ENCODE peak calls at places on chromosomes 6 and 20, in nine cellular contexts. One of them, this sample, is unnamed.

GRCh38 chr20:19347943-19348456 is 135.6 kb downstream of the SLC24A3 start:
- DNase-seq in transverse colon: no peak
- DNase-seq in CD8-positive, alpha-beta T cell: no peak
- DNase-seq in effector memory CD4-positive, alpha-beta T cell: no peak
- DNase-seq in aorta: no peak
- DNase-seq in HCT116: no peak
- DNase-seq in lung: no peak
- DNase-seq in spleen: no peak
- DNase-seq in Karpas-422: no peak
- DNase-seq in this sample: no peak

GRCh38 chr6:14665827-14666724 is 548.5 kb downstream of the CD83 start:
- DNase-seq in transverse colon: peak; percentile 15
- DNase-seq in CD8-positive, alpha-beta T cell: no peak
- DNase-seq in effector memory CD4-positive, alpha-beta T cell: no peak
- DNase-seq in aorta: peak; percentile 71
- DNase-seq in HCT116: no peak
- DNase-seq in lung: no peak
- DNase-seq in spleen: no peak
- DNase-seq in Karpas-422: no peak
- DNase-seq in this sample: no peak

GRCh38 chr6:35955071-35955470 is 34.2 kb upstream of the SRPK1 start:
- DNase-seq in transverse colon: no peak
- DNase-seq in CD8-positive, alpha-beta T cell: no peak
- DNase-seq in effector memory CD4-positive, alpha-beta T cell: no peak
- DNase-seq in aorta: no peak
- DNase-seq in HCT116: no peak
- DNase-seq in lung: no peak
- DNase-seq in spleen: no peak
- DNase-seq in Karpas-422: no peak
- DNase-seq in this sample: no peak

GRCh38 chr20:15171016-15171415 is 833.6 kb upstream of the FLRT3 start:
- DNase-seq in transverse colon: no peak
- DNase-seq in CD8-positive, alpha-beta T cell: no peak
- DNase-seq in effector memory CD4-positive, alpha-beta T cell: no peak
- DNase-seq in aorta: no peak
- DNase-seq in HCT116: no peak
- DNase-seq in lung: no peak
- DNase-seq in spleen: no peak
- DNase-seq in Karpas-422: no peak
- DNase-seq in this sample: no peak

GRCh38 chr20:48821261-48821910 is 6.4 kb downstream of the PREX1 start:
- DNase-seq in transverse colon: no peak
- DNase-seq in CD8-positive, alpha-beta T cell: no peak
- DNase-seq in effector memory CD4-positive, alpha-beta T cell: no peak
- DNase-seq in aorta: no peak
- DNase-seq in HCT116: no peak
- DNase-seq in lung: no peak
- DNase-seq in spleen: peak; percentile 59
- DNase-seq in Karpas-422: no peak
- DNase-seq in this sample: no peak

GRCh38 chr20:34129518-34130162 is 17.6 kb upstream of the EIF2S2 start:
- DNase-seq in transverse colon: peak; percentile 52
- DNase-seq in CD8-positive, alpha-beta T cell: no peak
- DNase-seq in effector memory CD4-positive, alpha-beta T cell: peak; percentile 41
- DNase-seq in aorta: peak; percentile 61
- DNase-seq in HCT116: peak; percentile 75
- DNase-seq in lung: peak; percentile 54
- DNase-seq in spleen: peak; percentile 79
- DNase-seq in Karpas-422: peak; percentile 91
- DNase-seq in this sample: peak; percentile 67

GRCh38 chr6:35602133-35602946 is 86.4 kb downstream of the FKBP5 start:
- DNase-seq in transverse colon: no peak
- DNase-seq in CD8-positive, alpha-beta T cell: no peak
- DNase-seq in effector memory CD4-positive, alpha-beta T cell: no peak
- DNase-seq in aorta: no peak
- DNase-seq in HCT116: no peak
- DNase-seq in lung: no peak
- DNase-seq in spleen: peak; percentile 41
- DNase-seq in Karpas-422: no peak
- DNase-seq in this sample: no peak

GRCh38 chr20:58251979-58252591 is 23.6 kb upstream of the ANKRD60 start:
- DNase-seq in transverse colon: no peak
- DNase-seq in CD8-positive, alpha-beta T cell: no peak
- DNase-seq in effector memory CD4-positive, alpha-beta T cell: no peak
- DNase-seq in aorta: no peak
- DNase-seq in HCT116: peak; percentile 80
- DNase-seq in lung: no peak
- DNase-seq in spleen: no peak
- DNase-seq in Karpas-422: no peak
- DNase-seq in this sample: no peak

GRCh38 chr6:167996424-167997199 is 859 bp upstream of the KIF25 start:
- DNase-seq in transverse colon: no peak
- DNase-seq in CD8-positive, alpha-beta T cell: no peak
- DNase-seq in effector memory CD4-positive, alpha-beta T cell: no peak
- DNase-seq in aorta: no peak
- DNase-seq in HCT116: no peak
- DNase-seq in lung: peak; percentile 26
- DNase-seq in spleen: no peak
- DNase-seq in Karpas-422: no peak
- DNase-seq in this sample: no peak

GRCh38 chr6:35360349-35361138 is 18.2 kb downstream of the PPARD start:
- DNase-seq in transverse colon: no peak
- DNase-seq in CD8-positive, alpha-beta T cell: no peak
- DNase-seq in effector memory CD4-positive, alpha-beta T cell: no peak
- DNase-seq in aorta: peak; percentile 71
- DNase-seq in HCT116: no peak
- DNase-seq in lung: peak; percentile 74
- DNase-seq in spleen: no peak
- DNase-seq in Karpas-422: peak; percentile 36
- DNase-seq in this sample: no peak

GRCh38 chr6:45727824-45728449 is 287.7 kb downstream of the CLIC5 start:
- DNase-seq in transverse colon: no peak
- DNase-seq in CD8-positive, alpha-beta T cell: no peak
- DNase-seq in effector memory CD4-positive, alpha-beta T cell: no peak
- DNase-seq in aorta: no peak
- DNase-seq in HCT116: no peak
- DNase-seq in lung: no peak
- DNase-seq in spleen: no peak
- DNase-seq in Karpas-422: no peak
- DNase-seq in this sample: no peak

GRCh38 chr6:41614713-41615112 is 23.6 kb upstream of the MDFI start:
- DNase-seq in transverse colon: no peak
- DNase-seq in CD8-positive, alpha-beta T cell: no peak
- DNase-seq in effector memory CD4-positive, alpha-beta T cell: no peak
- DNase-seq in aorta: no peak
- DNase-seq in HCT116: no peak
- DNase-seq in lung: no peak
- DNase-seq in spleen: no peak
- DNase-seq in Karpas-422: no peak
- DNase-seq in this sample: no peak

GRCh38 chr6:31055401-31055800 is 45.1 kb downstream of the MUC22 start:
- DNase-seq in transverse colon: no peak
- DNase-seq in CD8-positive, alpha-beta T cell: no peak
- DNase-seq in effector memory CD4-positive, alpha-beta T cell: no peak
- DNase-seq in aorta: no peak
- DNase-seq in HCT116: no peak
- DNase-seq in lung: no peak
- DNase-seq in spleen: no peak
- DNase-seq in Karpas-422: no peak
- DNase-seq in this sample: no peak

GRCh38 chr20:58884966-58885365 is 32.5 kb downstream of the GNAS start:
- DNase-seq in transverse colon: no peak
- DNase-seq in CD8-positive, alpha-beta T cell: no peak
- DNase-seq in effector memory CD4-positive, alpha-beta T cell: no peak
- DNase-seq in aorta: no peak
- DNase-seq in HCT116: no peak
- DNase-seq in lung: no peak
- DNase-seq in spleen: no peak
- DNase-seq in Karpas-422: no peak
- DNase-seq in this sample: no peak

GRCh38 chr6:109478848-109479624 is 4.0 kb downstream of the ZBTB24 start:
- DNase-seq in transverse colon: no peak
- DNase-seq in CD8-positive, alpha-beta T cell: no peak
- DNase-seq in effector memory CD4-positive, alpha-beta T cell: no peak
- DNase-seq in aorta: no peak
- DNase-seq in HCT116: no peak
- DNase-seq in lung: no peak
- DNase-seq in spleen: no peak
- DNase-seq in Karpas-422: no peak
- DNase-seq in this sample: no peak

DNA sequence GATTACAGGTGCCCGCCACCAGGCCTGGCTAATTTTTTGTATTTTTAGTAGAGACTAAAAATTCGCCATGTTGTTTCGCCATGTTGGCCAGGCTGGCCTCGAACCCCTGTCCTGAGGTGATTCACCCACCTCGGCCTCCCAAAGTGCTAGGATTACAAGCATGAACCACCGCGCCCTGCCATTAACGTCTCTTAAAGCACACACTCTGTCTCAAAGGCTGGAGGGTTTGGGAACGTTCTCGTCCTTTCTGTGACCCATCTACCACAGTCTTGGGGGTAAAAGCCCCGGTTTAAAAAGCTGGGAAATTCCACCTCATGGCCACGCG is 57.8 kb upstream of the ARID1B start:
- DNase-seq in transverse colon: peak; percentile 46
- DNase-seq in CD8-positive, alpha-beta T cell: no peak
- DNase-seq in effector memory CD4-positive, alpha-beta T cell: no peak
- DNase-seq in aorta: no peak
- DNase-seq in HCT116: no peak
- DNase-seq in lung: no peak
- DNase-seq in spleen: no peak
- DNase-seq in Karpas-422: no peak
- DNase-seq in this sample: no peak
- H3K4me3 ChIP-seq in transverse colon: peak overlapping the region; percentile 32
- H3K4me3 ChIP-seq in CD8-positive, alpha-beta T cell: peak overlapping the region; percentile 57
- H3K4me3 ChIP-seq in effector memory CD4-positive, alpha-beta T cell: peak overlapping the region; percentile 69
- H3K4me3 ChIP-seq in aorta: no peak overlapping the region
- H3K4me3 ChIP-seq in HCT116: peak overlapping the region; percentile 29
- H3K4me3 ChIP-seq in lung: no peak overlapping the region
- H3K4me3 ChIP-seq in spleen: peak overlapping the region; percentile 29
- H3K4me3 ChIP-seq in Karpas-422: peak overlapping the region; percentile 60
- H3K4me3 ChIP-seq in this sample: peak overlapping the region; percentile 76

GRCh38 chr6:98041072-98041471 is 758.1 kb upstream of the MMS22L start:
- DNase-seq in transverse colon: no peak
- DNase-seq in CD8-positive, alpha-beta T cell: no peak
- DNase-seq in effector memory CD4-positive, alpha-beta T cell: no peak
- DNase-seq in aorta: no peak
- DNase-seq in HCT116: no peak
- DNase-seq in lung: no peak
- DNase-seq in spleen: no peak
- DNase-seq in Karpas-422: no peak
- DNase-seq in this sample: no peak

GRCh38 chr6:98037571-98037970 is 754.6 kb upstream of the MMS22L start:
- DNase-seq in transverse colon: no peak
- DNase-seq in CD8-positive, alpha-beta T cell: no peak
- DNase-seq in effector memory CD4-positive, alpha-beta T cell: no peak
- DNase-seq in aorta: no peak
- DNase-seq in HCT116: no peak
- DNase-seq in lung: no peak
- DNase-seq in spleen: no peak
- DNase-seq in Karpas-422: no peak
- DNase-seq in this sample: no peak

GRCh38 chr6:98039876-98040605 is 757.0 kb upstream of the MMS22L start:
- DNase-seq in transverse colon: no peak
- DNase-seq in CD8-positive, alpha-beta T cell: no peak
- DNase-seq in effector memory CD4-positive, alpha-beta T cell: no peak
- DNase-seq in aorta: no peak
- DNase-seq in HCT116: no peak
- DNase-seq in lung: no peak
- DNase-seq in spleen: no peak
- DNase-seq in Karpas-422: no peak
- DNase-seq in this sample: no peak

GRCh38 chr6:98039443-98039842 is 756.4 kb upstream of the MMS22L start:
- DNase-seq in transverse colon: no peak
- DNase-seq in CD8-positive, alpha-beta T cell: no peak
- DNase-seq in effector memory CD4-positive, alpha-beta T cell: no peak
- DNase-seq in aorta: no peak
- DNase-seq in HCT116: no peak
- DNase-seq in lung: no peak
- DNase-seq in spleen: no peak
- DNase-seq in Karpas-422: no peak
- DNase-seq in this sample: no peak

DNA sequence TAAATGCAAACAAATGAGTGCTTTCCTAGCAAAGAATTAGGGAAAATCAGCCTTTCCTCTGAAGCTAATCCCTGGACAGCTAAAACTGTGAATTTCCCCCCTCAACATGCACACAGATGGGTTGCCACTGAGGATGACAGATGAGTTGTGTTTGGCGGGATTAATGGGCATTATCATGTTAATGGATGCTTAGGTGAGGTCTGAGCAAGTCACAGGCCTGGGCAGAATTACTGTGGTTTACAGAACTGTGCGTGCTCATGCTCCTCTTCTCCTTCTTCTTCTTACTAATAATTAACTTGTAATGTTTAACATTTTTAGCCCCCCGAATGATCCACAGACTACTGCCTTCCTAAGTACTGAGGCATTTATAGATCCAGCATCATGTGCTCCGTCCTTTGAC is 753.3 kb upstream of the MMS22L start:
- DNase-seq in transverse colon: no peak
- DNase-seq in CD8-positive, alpha-beta T cell: no peak
- DNase-seq in effector memory CD4-positive, alpha-beta T cell: no peak
- DNase-seq in aorta: no peak
- DNase-seq in HCT116: no peak
- DNase-seq in lung: no peak
- DNase-seq in spleen: no peak
- DNase-seq in Karpas-422: no peak
- DNase-seq in this sample: no peak
- H3K4me1 ChIP-seq in transverse colon: no peaks in the 10 kb centered on the region
- H3K4me1 ChIP-seq in CD8-positive, alpha-beta T cell: no peaks in the 10 kb centered on the region
- H3K4me1 ChIP-seq in effector memory CD4-positive, alpha-beta T cell: no peaks in the 10 kb centered on the region
- H3K4me1 ChIP-seq in aorta: no peaks in the 10 kb centered on the region
- H3K4me1 ChIP-seq in HCT116: no peaks in the 10 kb centered on the region
- H3K4me1 ChIP-seq in lung: no peaks in the 10 kb centered on the region
- H3K4me1 ChIP-seq in spleen: no peaks in the 10 kb centered on the region
- H3K4me1 ChIP-seq in Karpas-422: no peaks in the 10 kb centered on the region
- H3K4me1 ChIP-seq in this sample: no peaks in the 10 kb centered on the region

DNA sequence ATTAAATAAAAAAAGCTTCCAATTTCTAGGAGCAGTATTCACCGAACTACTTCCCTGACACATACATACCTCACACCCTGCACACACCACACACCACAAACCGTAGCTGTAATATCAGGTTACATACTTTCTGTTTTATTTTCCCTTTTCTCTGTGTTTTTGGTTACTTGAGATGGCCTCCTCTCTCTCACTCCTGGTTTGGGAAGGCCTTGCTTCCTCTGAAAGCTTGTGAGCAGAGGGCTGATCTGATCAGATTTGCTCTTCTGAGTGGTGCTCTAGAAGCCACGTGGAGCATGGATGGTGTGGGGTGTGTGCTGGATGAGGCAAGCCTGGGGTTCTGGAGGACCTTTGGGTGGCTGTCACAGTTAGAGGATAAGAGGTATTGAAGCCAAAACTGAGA is 20.9 kb downstream of the UTRN start:
- DNase-seq in transverse colon: no peak
- DNase-seq in CD8-positive, alpha-beta T cell: no peak
- DNase-seq in effector memory CD4-positive, alpha-beta T cell: no peak
- DNase-seq in aorta: no peak
- DNase-seq in HCT116: no peak
- DNase-seq in lung: peak; percentile 10
- DNase-seq in spleen: no peak
- DNase-seq in Karpas-422: no peak
- DNase-seq in this sample: no peak
- H3K4me3 ChIP-seq in transverse colon: no peak overlapping the region
- H3K4me3 ChIP-seq in CD8-positive, alpha-beta T cell: no peak overlapping the region
- H3K4me3 ChIP-seq in effector memory CD4-positive, alpha-beta T cell: no peak overlapping the region
- H3K4me3 ChIP-seq in aorta: no peak overlapping the region
- H3K4me3 ChIP-seq in HCT116: no peak overlapping the region
- H3K4me3 ChIP-seq in lung: no peak overlapping the region
- H3K4me3 ChIP-seq in spleen: no peak overlapping the region
- H3K4me3 ChIP-seq in Karpas-422: no peak overlapping the region
- H3K4me3 ChIP-seq in this sample: peak overlapping the region; percentile 23

GRCh38 chr6:125940691-125941090 is 15.9 kb upstream of the HINT3 start:
- DNase-seq in transverse colon: no peak
- DNase-seq in CD8-positive, alpha-beta T cell: no peak
- DNase-seq in effector memory CD4-positive, alpha-beta T cell: no peak
- DNase-seq in aorta: no peak
- DNase-seq in HCT116: no peak
- DNase-seq in lung: no peak
- DNase-seq in spleen: no peak
- DNase-seq in Karpas-422: no peak
- DNase-seq in this sample: no peak
- H3K4me1 ChIP-seq in transverse colon: peaks cover 36% of the 10 kb centered on the region
- H3K4me1 ChIP-seq in CD8-positive, alpha-beta T cell: no peaks in the 10 kb centered on the region
- H3K4me1 ChIP-seq in effector memory CD4-positive, alpha-beta T cell: no peaks in the 10 kb centered on the region
- H3K4me1 ChIP-seq in aorta: no peaks in the 10 kb centered on the region
- H3K4me1 ChIP-seq in HCT116: no peaks in the 10 kb centered on the region
- H3K4me1 ChIP-seq in lung: peaks cover 7% of the 10 kb centered on the region
- H3K4me1 ChIP-seq in spleen: peaks cover 18% of the 10 kb centered on the region
- H3K4me1 ChIP-seq in Karpas-422: peaks cover 10% of the 10 kb centered on the region
- H3K4me1 ChIP-seq in this sample: no peaks in the 10 kb centered on the region

This sample was measured in naive thymus-derived CD4-positive, alpha-beta T cell.